ENCODE peak calls at places on chromosome X, in nine cellular contexts. One of them, this sample, is unnamed.
A peak's percentile ranks its signal among the peaks of the same experiment; 100 is the strongest.

GRCh38 chrX:91434351-91435168 is at the start of gene PABPC5:
- DNase-seq in cardiac muscle cell: peak; percentile 92
- DNase-seq in OCI-LY7: no peak
- DNase-seq in CD8-positive, alpha-beta T cell: no peak
- DNase-seq in astrocyte of the cerebellum: peak; percentile 29
- DNase-seq in fibroblast of lung: peak; percentile 86
- DNase-seq in ovary: peak; percentile 86
- DNase-seq in lower leg skin: peak; percentile 57
- DNase-seq in choroid plexus epithelial cell: peak; percentile 43
- DNase-seq in this sample: no peak

GRCh38 chrX:55640854-55641253 is 17.7 kb downstream of the FOXR2 start:
- DNase-seq in cardiac muscle cell: no peak
- DNase-seq in OCI-LY7: no peak
- DNase-seq in CD8-positive, alpha-beta T cell: no peak
- DNase-seq in astrocyte of the cerebellum: no peak
- DNase-seq in fibroblast of lung: no peak
- DNase-seq in ovary: no peak
- DNase-seq in lower leg skin: no peak
- DNase-seq in choroid plexus epithelial cell: no peak
- DNase-seq in this sample: peak; percentile 67

GRCh38 chrX:151814767-151815166 is 80.2 kb downstream of the CNGA2 start:
- DNase-seq in cardiac muscle cell: no peak
- DNase-seq in OCI-LY7: no peak
- DNase-seq in CD8-positive, alpha-beta T cell: no peak
- DNase-seq in astrocyte of the cerebellum: no peak
- DNase-seq in fibroblast of lung: no peak
- DNase-seq in ovary: no peak
- DNase-seq in lower leg skin: no peak
- DNase-seq in choroid plexus epithelial cell: no peak
- DNase-seq in this sample: no peak

GRCh38 chrX:77564824-77565223 is 117.6 kb downstream of the FGF16 start:
- DNase-seq in cardiac muscle cell: no peak
- DNase-seq in OCI-LY7: no peak
- DNase-seq in CD8-positive, alpha-beta T cell: no peak
- DNase-seq in astrocyte of the cerebellum: no peak
- DNase-seq in fibroblast of lung: peak; percentile 44
- DNase-seq in ovary: no peak
- DNase-seq in lower leg skin: no peak
- DNase-seq in choroid plexus epithelial cell: peak; percentile 13
- DNase-seq in this sample: no peak

GRCh38 chrX:24294619-24295018 is 19.2 kb downstream of the SUPT20HL2 start:
- DNase-seq in cardiac muscle cell: peak; percentile 61
- DNase-seq in OCI-LY7: peak; percentile 16
- DNase-seq in CD8-positive, alpha-beta T cell: no peak
- DNase-seq in astrocyte of the cerebellum: no peak
- DNase-seq in fibroblast of lung: no peak
- DNase-seq in ovary: peak; percentile 15
- DNase-seq in lower leg skin: no peak
- DNase-seq in choroid plexus epithelial cell: peak; percentile 45
- DNase-seq in this sample: no peak

GRCh38 chrX:11135483-11136185 is 24.5 kb downstream of the HCCS start:
- DNase-seq in cardiac muscle cell: no peak
- DNase-seq in OCI-LY7: no peak
- DNase-seq in CD8-positive, alpha-beta T cell: no peak
- DNase-seq in astrocyte of the cerebellum: no peak
- DNase-seq in fibroblast of lung: no peak
- DNase-seq in ovary: no peak
- DNase-seq in lower leg skin: no peak
- DNase-seq in choroid plexus epithelial cell: no peak
- DNase-seq in this sample: no peak

GRCh38 chrX:3712080-3712869 is 1.2 kb downstream of the PRKX start:
- DNase-seq in cardiac muscle cell: peak; percentile 18
- DNase-seq in OCI-LY7: peak; percentile 19
- DNase-seq in CD8-positive, alpha-beta T cell: no peak
- DNase-seq in astrocyte of the cerebellum: peak; percentile 9
- DNase-seq in fibroblast of lung: peak; percentile 40
- DNase-seq in ovary: peak; percentile 57
- DNase-seq in lower leg skin: no peak
- DNase-seq in choroid plexus epithelial cell: peak; percentile 36
- DNase-seq in this sample: peak; percentile 33

GRCh38 chrX:38805294-38806053 is 4.2 kb downstream of the MID1IP1 start:
- DNase-seq in cardiac muscle cell: peak; percentile 70
- DNase-seq in OCI-LY7: peak; percentile 81
- DNase-seq in CD8-positive, alpha-beta T cell: peak; percentile 65
- DNase-seq in astrocyte of the cerebellum: peak; percentile 29
- DNase-seq in fibroblast of lung: peak; percentile 68
- DNase-seq in ovary: peak; percentile 60
- DNase-seq in lower leg skin: peak; percentile 40
- DNase-seq in choroid plexus epithelial cell: peak; percentile 84
- DNase-seq in this sample: peak; percentile 70

GRCh38 chrX:70979136-70979762 is 48.4 kb upstream of the SLC7A3 start:
- DNase-seq in cardiac muscle cell: peak; percentile 39
- DNase-seq in OCI-LY7: no peak
- DNase-seq in CD8-positive, alpha-beta T cell: no peak
- DNase-seq in astrocyte of the cerebellum: no peak
- DNase-seq in fibroblast of lung: peak; percentile 55
- DNase-seq in ovary: no peak
- DNase-seq in lower leg skin: no peak
- DNase-seq in choroid plexus epithelial cell: peak; percentile 71
- DNase-seq in this sample: peak; percentile 10

GRCh38 chrX:64698317-64698716 is 277.9 kb downstream of the ZC4H2 start:
- DNase-seq in cardiac muscle cell: no peak
- DNase-seq in OCI-LY7: no peak
- DNase-seq in CD8-positive, alpha-beta T cell: no peak
- DNase-seq in astrocyte of the cerebellum: no peak
- DNase-seq in fibroblast of lung: no peak
- DNase-seq in ovary: no peak
- DNase-seq in lower leg skin: no peak
- DNase-seq in choroid plexus epithelial cell: no peak
- DNase-seq in this sample: no peak

GRCh38 chrX:153700967-153701366 is 13.2 kb downstream of the SLC6A8 start:
- DNase-seq in cardiac muscle cell: no peak
- DNase-seq in OCI-LY7: no peak
- DNase-seq in CD8-positive, alpha-beta T cell: no peak
- DNase-seq in astrocyte of the cerebellum: no peak
- DNase-seq in fibroblast of lung: no peak
- DNase-seq in ovary: no peak
- DNase-seq in lower leg skin: no peak
- DNase-seq in choroid plexus epithelial cell: no peak
- DNase-seq in this sample: no peak

GRCh38 chrX:66728818-66729271 is 90.0 kb upstream of the EDA2R start:
- DNase-seq in cardiac muscle cell: peak; percentile 74
- DNase-seq in OCI-LY7: peak; percentile 37
- DNase-seq in CD8-positive, alpha-beta T cell: peak; percentile 47
- DNase-seq in astrocyte of the cerebellum: peak; percentile 16
- DNase-seq in fibroblast of lung: peak; percentile 44
- DNase-seq in ovary: peak; percentile 14
- DNase-seq in lower leg skin: peak; percentile 31
- DNase-seq in choroid plexus epithelial cell: peak; percentile 76
- DNase-seq in this sample: peak; percentile 34

GRCh38 chrX:13093489-13094140 is 49.2 kb upstream of the FAM9C start:
- DNase-seq in cardiac muscle cell: no peak
- DNase-seq in OCI-LY7: no peak
- DNase-seq in CD8-positive, alpha-beta T cell: peak; percentile 26
- DNase-seq in astrocyte of the cerebellum: no peak
- DNase-seq in fibroblast of lung: no peak
- DNase-seq in ovary: no peak
- DNase-seq in lower leg skin: no peak
- DNase-seq in choroid plexus epithelial cell: no peak
- DNase-seq in this sample: peak; percentile 18

GRCh38 chrX:2710041-2710471 is 19.0 kb downstream of the CD99 start:
- DNase-seq in cardiac muscle cell: no peak
- DNase-seq in OCI-LY7: no peak
- DNase-seq in CD8-positive, alpha-beta T cell: peak; percentile 22
- DNase-seq in astrocyte of the cerebellum: no peak
- DNase-seq in fibroblast of lung: peak; percentile 72
- DNase-seq in ovary: no peak
- DNase-seq in lower leg skin: no peak
- DNase-seq in choroid plexus epithelial cell: peak; percentile 88
- DNase-seq in this sample: no peak

GRCh38 chrX:136147966-136148365 is 633 bp downstream of the FHL1 start:
- DNase-seq in cardiac muscle cell: no peak
- DNase-seq in OCI-LY7: no peak
- DNase-seq in CD8-positive, alpha-beta T cell: no peak
- DNase-seq in astrocyte of the cerebellum: no peak
- DNase-seq in fibroblast of lung: no peak
- DNase-seq in ovary: peak; percentile 28
- DNase-seq in lower leg skin: no peak
- DNase-seq in choroid plexus epithelial cell: no peak
- DNase-seq in this sample: no peak

GRCh38 chrX:19799319-19800182 is 87.8 kb downstream of the SH3KBP1 start:
- DNase-seq in cardiac muscle cell: no peak
- DNase-seq in OCI-LY7: peak; percentile 61
- DNase-seq in CD8-positive, alpha-beta T cell: peak; percentile 54
- DNase-seq in astrocyte of the cerebellum: no peak
- DNase-seq in fibroblast of lung: peak; percentile 69
- DNase-seq in ovary: no peak
- DNase-seq in lower leg skin: peak; percentile 15
- DNase-seq in choroid plexus epithelial cell: peak; percentile 33
- DNase-seq in this sample: peak; percentile 70

GRCh38 chrX:426881-427280 is 40.2 kb upstream of the PPP2R3B start:
- DNase-seq in cardiac muscle cell: no peak
- DNase-seq in OCI-LY7: no peak
- DNase-seq in CD8-positive, alpha-beta T cell: no peak
- DNase-seq in astrocyte of the cerebellum: no peak
- DNase-seq in fibroblast of lung: peak; percentile 13
- DNase-seq in ovary: no peak
- DNase-seq in lower leg skin: no peak
- DNase-seq in choroid plexus epithelial cell: peak; percentile 14
- DNase-seq in this sample: no peak

GRCh38 chrX:123153846-123154335 is 30.2 kb upstream of the GRIA3 start:
- DNase-seq in cardiac muscle cell: no peak
- DNase-seq in OCI-LY7: no peak
- DNase-seq in CD8-positive, alpha-beta T cell: no peak
- DNase-seq in astrocyte of the cerebellum: no peak
- DNase-seq in fibroblast of lung: peak; percentile 53
- DNase-seq in ovary: no peak
- DNase-seq in lower leg skin: no peak
- DNase-seq in choroid plexus epithelial cell: no peak
- DNase-seq in this sample: no peak

GRCh38 chrX:15576019-15576418 is 24.7 kb downstream of the ACE2 start:
- DNase-seq in cardiac muscle cell: no peak
- DNase-seq in OCI-LY7: no peak
- DNase-seq in CD8-positive, alpha-beta T cell: no peak
- DNase-seq in astrocyte of the cerebellum: no peak
- DNase-seq in fibroblast of lung: peak; percentile 30
- DNase-seq in ovary: no peak
- DNase-seq in lower leg skin: no peak
- DNase-seq in choroid plexus epithelial cell: no peak
- DNase-seq in this sample: no peak

DNA sequence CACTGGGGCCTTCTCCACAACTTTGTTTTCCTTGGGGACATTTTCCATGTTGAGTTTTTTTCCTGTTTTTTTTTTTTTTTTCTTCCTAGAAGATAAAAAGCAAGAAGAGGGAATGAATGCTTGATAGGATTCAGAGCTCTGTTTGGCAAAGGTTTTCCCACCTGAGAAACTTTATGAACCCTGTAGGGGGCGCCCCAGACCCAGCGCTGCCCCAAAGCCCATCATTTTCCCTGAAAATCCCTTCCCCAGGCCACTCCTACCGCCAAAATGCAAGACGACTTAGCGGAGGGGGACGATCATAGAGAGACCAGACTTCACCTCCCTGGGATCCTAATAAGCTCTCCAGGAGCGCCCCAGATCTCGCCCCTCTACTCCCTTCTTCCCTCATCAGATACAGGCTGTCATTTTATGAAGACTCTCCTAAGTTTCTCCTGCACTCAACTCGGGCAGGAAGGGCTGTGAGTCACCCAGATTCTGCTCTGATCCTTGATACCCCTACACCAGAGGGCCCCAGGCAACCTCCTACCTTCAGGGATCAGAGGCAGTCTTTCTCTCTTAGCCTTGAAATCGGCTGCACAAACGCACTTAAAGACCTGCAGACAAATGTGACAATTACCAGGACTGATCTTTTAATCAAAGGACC is 1.4 kb downstream of the BEX5 start:
- DNase-seq in cardiac muscle cell: peak; percentile 5
- DNase-seq in OCI-LY7: no peak
- DNase-seq in CD8-positive, alpha-beta T cell: peak; percentile 16
- DNase-seq in astrocyte of the cerebellum: no peak
- DNase-seq in fibroblast of lung: no peak
- DNase-seq in ovary: no peak
- DNase-seq in lower leg skin: no peak
- DNase-seq in choroid plexus epithelial cell: no peak
- DNase-seq in this sample: no peak
- H3K4me3 ChIP-seq in cardiac muscle cell: no peak overlapping the region
- H3K4me3 ChIP-seq in OCI-LY7: no peak overlapping the region
- H3K4me3 ChIP-seq in CD8-positive, alpha-beta T cell: peak overlapping the region; percentile 63
- H3K4me3 ChIP-seq in astrocyte of the cerebellum: no peak overlapping the region
- H3K4me3 ChIP-seq in fibroblast of lung: no peak overlapping the region
- H3K4me3 ChIP-seq in ovary: no peak overlapping the region
- H3K4me3 ChIP-seq in lower leg skin: no peak overlapping the region
- H3K4me3 ChIP-seq in choroid plexus epithelial cell: no peak overlapping the region
- H3K4me3 ChIP-seq in this sample: no peak overlapping the region

GRCh38 chrX:118864063-118864630 is 40.5 kb downstream of the ZCCHC12 start:
- DNase-seq in cardiac muscle cell: no peak
- DNase-seq in OCI-LY7: no peak
- DNase-seq in CD8-positive, alpha-beta T cell: no peak
- DNase-seq in astrocyte of the cerebellum: no peak
- DNase-seq in fibroblast of lung: no peak
- DNase-seq in ovary: no peak
- DNase-seq in lower leg skin: no peak
- DNase-seq in choroid plexus epithelial cell: no peak
- DNase-seq in this sample: no peak
- TF ChIP-seq CTCF in cardiac muscle cell: no peak
- TF ChIP-seq CTCF in OCI-LY7: no peak
- TF ChIP-seq CTCF in CD8-positive, alpha-beta T cell: no peak
- TF ChIP-seq CTCF in astrocyte of the cerebellum: no peak
- TF ChIP-seq CTCF in fibroblast of lung: no peak
- TF ChIP-seq CTCF in ovary: no peak
- TF ChIP-seq CTCF in lower leg skin: no peak
- TF ChIP-seq CTCF in choroid plexus epithelial cell: no peak
- TF ChIP-seq CTCF in this sample: no peak

DNA sequence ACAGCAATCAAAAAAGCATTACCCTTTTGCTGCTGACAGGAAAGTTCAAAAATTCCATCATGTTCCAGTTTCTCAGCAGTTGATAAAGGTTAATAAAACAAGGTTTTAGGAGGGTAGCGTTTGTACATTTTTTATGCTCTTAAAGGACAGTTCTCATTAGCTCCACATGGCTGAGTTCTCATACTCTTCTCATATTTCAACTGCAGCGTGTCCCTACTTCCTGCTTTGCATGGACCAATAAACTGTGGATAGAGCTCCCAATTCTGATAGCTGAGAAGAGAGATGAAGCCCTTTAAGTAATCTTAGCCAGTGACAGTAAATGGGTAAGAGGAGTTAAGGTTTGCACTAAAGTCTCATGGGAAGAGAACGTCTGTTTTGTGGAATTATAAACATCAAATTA is 53.5 kb downstream of the SPANXA2 start:
- DNase-seq in cardiac muscle cell: peak; percentile 9
- DNase-seq in OCI-LY7: no peak
- DNase-seq in CD8-positive, alpha-beta T cell: no peak
- DNase-seq in astrocyte of the cerebellum: no peak
- DNase-seq in fibroblast of lung: peak; percentile 49
- DNase-seq in ovary: no peak
- DNase-seq in lower leg skin: no peak
- DNase-seq in choroid plexus epithelial cell: peak; percentile 33
- DNase-seq in this sample: no peak
- H3K4me3 ChIP-seq in cardiac muscle cell: no peak overlapping the region
- H3K4me3 ChIP-seq in OCI-LY7: no peak overlapping the region
- H3K4me3 ChIP-seq in CD8-positive, alpha-beta T cell: no peak overlapping the region
- H3K4me3 ChIP-seq in astrocyte of the cerebellum: no peak overlapping the region
- H3K4me3 ChIP-seq in fibroblast of lung: no peak overlapping the region
- H3K4me3 ChIP-seq in ovary: no peak overlapping the region
- H3K4me3 ChIP-seq in lower leg skin: no peak overlapping the region
- H3K4me3 ChIP-seq in choroid plexus epithelial cell: no peak overlapping the region
- H3K4me3 ChIP-seq in this sample: no peak overlapping the region

GRCh38 chrX:150405576-150405975 is 42.5 kb downstream of the MAMLD1 start:
- DNase-seq in cardiac muscle cell: peak; percentile 21
- DNase-seq in OCI-LY7: no peak
- DNase-seq in CD8-positive, alpha-beta T cell: no peak
- DNase-seq in astrocyte of the cerebellum: no peak
- DNase-seq in fibroblast of lung: no peak
- DNase-seq in ovary: no peak
- DNase-seq in lower leg skin: no peak
- DNase-seq in choroid plexus epithelial cell: no peak
- DNase-seq in this sample: peak; percentile 3
- TF ChIP-seq CTCF in cardiac muscle cell: peak; percentile 17
- TF ChIP-seq CTCF in OCI-LY7: no peak
- TF ChIP-seq CTCF in CD8-positive, alpha-beta T cell: no peak
- TF ChIP-seq CTCF in astrocyte of the cerebellum: peak; percentile 3
- TF ChIP-seq CTCF in fibroblast of lung: no peak
- TF ChIP-seq CTCF in ovary: no peak
- TF ChIP-seq CTCF in lower leg skin: no peak
- TF ChIP-seq CTCF in choroid plexus epithelial cell: peak; percentile 44
- TF ChIP-seq CTCF in this sample: no peak

This sample was measured in GM12865.